ENCODE peak calls at places on chromosomes 16 and 17, in nine cellular contexts. One of them, this sample, is unnamed.

GRCh38 chr17:63701477-63702222 is 1.7 kb upstream of the LIMD2 start:
- DNase-seq in IMR-90: no peak
- DNase-seq in brain microvascular endothelial cell: no peak
- DNase-seq in GM12892: peak
- DNase-seq in left cardiac atrium: peak
- DNase-seq in HFF-Myc: no peak
- DNase-seq in mucosa of gallbladder: peak
- DNase-seq in NCI-H1417 treated with DMSO at 0.1 percent for 48 hours: no peak
- DNase-seq in heart right ventricle: peak
- DNase-seq in this sample: peak

GRCh38 chr17:63842173-63842539 is 329 bp downstream of the SMARCD2 start:
- DNase-seq in IMR-90: no peak
- DNase-seq in brain microvascular endothelial cell: no peak
- DNase-seq in GM12892: no peak
- DNase-seq in left cardiac atrium: peak
- DNase-seq in HFF-Myc: no peak
- DNase-seq in mucosa of gallbladder: peak
- DNase-seq in NCI-H1417 treated with DMSO at 0.1 percent for 48 hours: no peak
- DNase-seq in heart right ventricle: peak
- DNase-seq in this sample: peak

GRCh38 chr16:56295739-56296527 is 104.6 kb downstream of the GNAO1 start:
- DNase-seq in IMR-90: no peak
- DNase-seq in brain microvascular endothelial cell: no peak
- DNase-seq in GM12892: no peak
- DNase-seq in left cardiac atrium: no peak
- DNase-seq in HFF-Myc: no peak
- DNase-seq in mucosa of gallbladder: no peak
- DNase-seq in NCI-H1417 treated with DMSO at 0.1 percent for 48 hours: no peak
- DNase-seq in heart right ventricle: no peak
- DNase-seq in this sample: no peak

GRCh38 chr17:208429-208828 is 27.0 kb upstream of the DOC2B start:
- DNase-seq in IMR-90: no peak
- DNase-seq in brain microvascular endothelial cell: no peak
- DNase-seq in GM12892: no peak
- DNase-seq in left cardiac atrium: peak
- DNase-seq in HFF-Myc: no peak
- DNase-seq in mucosa of gallbladder: no peak
- DNase-seq in NCI-H1417 treated with DMSO at 0.1 percent for 48 hours: no peak
- DNase-seq in heart right ventricle: no peak
- DNase-seq in this sample: no peak

GRCh38 chr17:41617698-41618097 is 5.1 kb upstream of the KRT16 start:
- DNase-seq in IMR-90: no peak
- DNase-seq in brain microvascular endothelial cell: no peak
- DNase-seq in GM12892: no peak
- DNase-seq in left cardiac atrium: no peak
- DNase-seq in HFF-Myc: no peak
- DNase-seq in mucosa of gallbladder: no peak
- DNase-seq in NCI-H1417 treated with DMSO at 0.1 percent for 48 hours: no peak
- DNase-seq in heart right ventricle: no peak
- DNase-seq in this sample: no peak

GRCh38 chr17:12730421-12730820 is 58.9 kb upstream of the ARHGAP44 start:
- DNase-seq in IMR-90: no peak
- DNase-seq in brain microvascular endothelial cell: no peak
- DNase-seq in GM12892: no peak
- DNase-seq in left cardiac atrium: no peak
- DNase-seq in HFF-Myc: no peak
- DNase-seq in mucosa of gallbladder: no peak
- DNase-seq in NCI-H1417 treated with DMSO at 0.1 percent for 48 hours: no peak
- DNase-seq in heart right ventricle: no peak
- DNase-seq in this sample: no peak

GRCh38 chr17:28997811-28998210 is 8.0 kb downstream of the SEZ6 start:
- DNase-seq in IMR-90: no peak
- DNase-seq in brain microvascular endothelial cell: no peak
- DNase-seq in GM12892: no peak
- DNase-seq in left cardiac atrium: no peak
- DNase-seq in HFF-Myc: no peak
- DNase-seq in mucosa of gallbladder: no peak
- DNase-seq in NCI-H1417 treated with DMSO at 0.1 percent for 48 hours: peak
- DNase-seq in heart right ventricle: no peak
- DNase-seq in this sample: peak

GRCh38 chr16:88077328-88078108 is 126.3 kb downstream of the BANP start:
- DNase-seq in IMR-90: no peak
- DNase-seq in brain microvascular endothelial cell: no peak
- DNase-seq in GM12892: no peak
- DNase-seq in left cardiac atrium: peak
- DNase-seq in HFF-Myc: no peak
- DNase-seq in mucosa of gallbladder: no peak
- DNase-seq in NCI-H1417 treated with DMSO at 0.1 percent for 48 hours: no peak
- DNase-seq in heart right ventricle: no peak
- DNase-seq in this sample: no peak

GRCh38 chr16:54938351-54939346 is 8.0 kb downstream of the IRX5 start:
- DNase-seq in IMR-90: no peak
- DNase-seq in brain microvascular endothelial cell: no peak
- DNase-seq in GM12892: no peak
- DNase-seq in left cardiac atrium: peak
- DNase-seq in HFF-Myc: no peak
- DNase-seq in mucosa of gallbladder: no peak
- DNase-seq in NCI-H1417 treated with DMSO at 0.1 percent for 48 hours: no peak
- DNase-seq in heart right ventricle: no peak
- DNase-seq in this sample: no peak